ENCODE peak calls at places on chromosomes 12 and 14, in ten cellular contexts. C, B, R, D, H, J, I, Q, P and S are unnamed samples.

GRCh38 chr12:90621927-90622326 is 333.0 kb downstream of the CCER1 start:
- DNase-seq in I (no peak), C (no peak), Q (no peak), H (no peak), P (no peak), D (no peak), J (peak), B (peak), R (no peak), S (no peak)

GRCh38 chr12:116194935-116195431 is 82.5 kb downstream of the MED13L start:
- DNase-seq in J (no peak), D (no peak), H (peak), C (no peak), I (no peak), Q (no peak), R (no peak), P (peak), B (no peak), S (no peak)

GRCh38 chr12:64681200-64682052 is 71.1 kb downstream of the RASSF3 start:
- DNase-seq in I (no peak), H (no peak), R (no peak), J (no peak), C (no peak), Q (no peak), P (no peak), B (no peak), D (no peak), S (no peak)

GRCh38 chr14:57060276-57060956 is 208.3 kb downstream of the EXOC5 start:
- DNase-seq in R (peak), I (no peak), D (peak), C (no peak), J (peak), P (peak), B (peak), H (peak), Q (no peak), S (no peak)

GRCh38 chr14:20613094-20614037 is 22.2 kb upstream of the RNASE12 start:
- DNase-seq in D (peak), P (peak), B (peak), J (peak), Q (peak), H (peak), C (peak), I (peak), R (peak), S (no peak)

GRCh38 chr14:65040666-65041433 is 54.2 kb downstream of the FNTB start:
- DNase-seq in P (no peak), Q (no peak), J (no peak), C (no peak), D (no peak), R (no peak), I (no peak), H (no peak), B (no peak), S (no peak)

GRCh38 chr12:110531741-110532333 is 29.7 kb downstream of the RAD9B start:
- DNase-seq in P (no peak), H (peak), R (no peak), B (peak), D (peak), Q (no peak), I (no peak), C (no peak), J (peak), S (no peak)

GRCh38 chr14:104389326-104390220 is 190.0 kb upstream of the C14orf180 start:
- DNase-seq in Q (no peak), R (no peak), J (no peak), H (no peak), D (no peak), P (peak), C (peak), I (peak), B (no peak), S (no peak)

GRCh38 chr12:121483950-121484349 is 84.0 kb downstream of the RNF34 start:
- DNase-seq in R (no peak), J (no peak), D (no peak), C (no peak), I (no peak), B (no peak), Q (no peak), P (peak), H (no peak), S (no peak)

GRCh38 chr14:70714055-70714550 is 72.4 kb downstream of the TTC9 start:
- DNase-seq in R (peak), J (peak), B (peak), C (no peak), Q (peak), D (peak), I (peak), H (peak), P (peak), S (no peak)

GRCh38 chr12:80087486-80088213 is 11.7 kb upstream of the OTOGL start:
- DNase-seq in J (no peak), H (no peak), I (no peak), R (no peak), Q (no peak), P (no peak), C (no peak), D (no peak), B (no peak), S (no peak)

GRCh38 chr14:95500772-95501401 is 15.6 kb downstream of the SYNE3 start:
- DNase-seq in H (no peak), R (no peak), P (no peak), Q (no peak), B (peak), D (peak), C (no peak), J (peak), I (peak), S (no peak)

GRCh38 chr14:91373591-91374245 is 43.9 kb downstream of the CCDC88C start:
- DNase-seq in D (peak), H (peak), Q (peak), B (no peak), R (no peak), C (no peak), I (no peak), J (no peak), P (no peak), S (no peak)

GRCh38 chr12:130747867-130748740 is 32.0 kb upstream of the RIMBP2 start:
- DNase-seq in B (peak), Q (peak), J (peak), H (no peak), D (peak), C (no peak), I (peak), R (peak), P (peak), S (no peak)

GRCh38 chr12:24902521-24903304 is 46.2 kb downstream of the BCAT1 start:
- DNase-seq in D (no peak), H (no peak), Q (no peak), P (peak), C (peak), I (peak), J (peak), R (peak), B (peak), S (no peak)

GRCh38 chr14:68397827-68398226 is 395.0 kb downstream of the ZFP36L1 start:
- DNase-seq in R (no peak), P (no peak), J (peak), I (no peak), D (no peak), C (no peak), Q (no peak), H (no peak), B (no peak), S (no peak)

GRCh38 chr14:89236846-89237245 is 180.2 kb downstream of the FOXN3 start:
- DNase-seq in P (no peak), J (no peak), H (no peak), I (no peak), C (no peak), D (no peak), B (no peak), Q (no peak), R (no peak), S (no peak)

GRCh38 chr12:116933512-116934246 is 22.9 kb downstream of the FBXW8 start:
- DNase-seq in H (no peak), Q (no peak), I (no peak), B (no peak), P (no peak), C (no peak), D (no peak), J (no peak), R (no peak), S (no peak)

GRCh38 chr12:113184900-113185179 is 438 bp downstream of the DDX54 start:
- DNase-seq in Q (peak), B (peak), C (no peak), D (peak), H (peak), P (peak), R (peak), I (peak), J (peak), S (peak)

GRCh38 chr14:48731260-48731659 is 854.9 kb downstream of the RPS29 start:
- DNase-seq in B (peak), J (no peak), P (no peak), D (no peak), C (no peak), R (no peak), I (no peak), H (no peak), Q (no peak), S (no peak)

GRCh38 chr14:74656964-74657363 is 44.9 kb upstream of the LTBP2 start:
- DNase-seq in Q (no peak), I (no peak), D (no peak), H (no peak), B (peak), C (no peak), J (no peak), P (no peak), R (no peak), S (no peak)

GRCh38 chr14:20314026-20314425 is 8.3 kb upstream of the TTC5 start:
- DNase-seq in H (no peak), R (no peak), C (no peak), J (no peak), D (no peak), B (no peak), I (no peak), Q (no peak), P (no peak), S (no peak)

GRCh38 chr12:97471194-97471593 is 8.6 kb downstream of the RMST start:
- DNase-seq in C (no peak), I (no peak), B (no peak), H (no peak), Q (no peak), J (no peak), D (no peak), R (no peak), P (no peak), S (no peak)

GRCh38 chr12:128914908-128915563 is 61.8 kb downstream of the GLT1D1 start:
- DNase-seq in D (no peak), J (no peak), I (no peak), R (no peak), H (peak), B (no peak), Q (no peak), C (no peak), P (no peak), S (no peak)

DNA sequence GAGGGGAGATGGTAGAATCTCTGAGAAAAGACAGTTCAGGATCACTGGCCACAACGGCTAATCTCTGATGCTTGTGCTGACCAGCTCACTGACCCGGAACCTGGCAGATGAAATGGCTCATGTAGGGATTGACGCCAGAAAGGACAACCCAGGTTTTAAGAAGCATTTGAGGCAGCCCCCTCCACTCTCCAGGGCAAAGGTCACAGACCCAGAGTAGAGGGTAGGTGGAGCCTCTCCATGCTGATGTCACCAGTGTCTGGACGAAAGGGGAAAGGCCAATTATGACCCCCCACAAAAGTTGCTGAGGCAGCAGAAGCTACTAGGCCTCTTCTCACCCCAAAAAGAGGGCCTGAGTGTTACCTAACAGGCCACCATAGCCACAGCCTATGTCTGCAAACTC is 1.2 kb downstream of the METTL1 start:
- DNase-seq in C (no peak), R (no peak), J (no peak), H (no peak), Q (no peak), D (no peak), P (no peak), I (no peak), B (no peak), S (no peak)
- H3K4me3 ChIP-seq in C (no peak), R (no peak), J (no peak), H (no peak), Q (no peak), D (no peak), P (peak), I (no peak), B (no peak), S (no peak)

DNA sequence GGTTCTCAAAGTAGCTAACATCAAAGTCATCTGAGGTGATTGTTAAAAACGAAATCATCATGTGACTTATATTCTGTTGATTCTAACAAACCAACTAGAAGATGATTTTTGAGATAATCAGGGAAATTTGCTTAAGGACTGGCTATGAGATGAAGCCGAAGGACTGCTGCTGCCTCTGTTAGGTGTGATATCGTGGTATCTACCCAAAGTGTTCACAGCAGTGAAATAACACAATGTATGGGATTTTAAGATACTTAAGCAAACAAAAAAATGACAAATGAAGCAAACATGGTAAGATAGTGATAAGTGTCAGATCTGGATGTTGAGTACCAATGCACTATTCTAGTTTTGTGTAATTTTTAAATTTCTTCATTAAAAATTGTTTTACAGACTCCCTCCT is 59.1 kb downstream of the GXYLT1 start:
- DNase-seq in I (no peak), J (no peak), D (no peak), B (no peak), P (no peak), Q (no peak), R (no peak), C (no peak), H (no peak), S (no peak)
- H3K4me3 ChIP-seq in I (no peak), J (no peak), D (no peak), B (no peak), P (no peak), Q (no peak), R (no peak), C (no peak), H (no peak), S (no peak)

GRCh38 chr12:107635139-107635538 is 50.5 kb upstream of the PWP1 start:
- DNase-seq in D (no peak), Q (no peak), H (no peak), J (peak), I (no peak), C (no peak), R (peak), P (peak), B (peak), S (no peak)
- H3K4me3 ChIP-seq in D (no peak), Q (no peak), H (no peak), J (no peak), I (no peak), C (no peak), R (no peak), P (no peak), B (no peak), S (no peak)

DNA sequence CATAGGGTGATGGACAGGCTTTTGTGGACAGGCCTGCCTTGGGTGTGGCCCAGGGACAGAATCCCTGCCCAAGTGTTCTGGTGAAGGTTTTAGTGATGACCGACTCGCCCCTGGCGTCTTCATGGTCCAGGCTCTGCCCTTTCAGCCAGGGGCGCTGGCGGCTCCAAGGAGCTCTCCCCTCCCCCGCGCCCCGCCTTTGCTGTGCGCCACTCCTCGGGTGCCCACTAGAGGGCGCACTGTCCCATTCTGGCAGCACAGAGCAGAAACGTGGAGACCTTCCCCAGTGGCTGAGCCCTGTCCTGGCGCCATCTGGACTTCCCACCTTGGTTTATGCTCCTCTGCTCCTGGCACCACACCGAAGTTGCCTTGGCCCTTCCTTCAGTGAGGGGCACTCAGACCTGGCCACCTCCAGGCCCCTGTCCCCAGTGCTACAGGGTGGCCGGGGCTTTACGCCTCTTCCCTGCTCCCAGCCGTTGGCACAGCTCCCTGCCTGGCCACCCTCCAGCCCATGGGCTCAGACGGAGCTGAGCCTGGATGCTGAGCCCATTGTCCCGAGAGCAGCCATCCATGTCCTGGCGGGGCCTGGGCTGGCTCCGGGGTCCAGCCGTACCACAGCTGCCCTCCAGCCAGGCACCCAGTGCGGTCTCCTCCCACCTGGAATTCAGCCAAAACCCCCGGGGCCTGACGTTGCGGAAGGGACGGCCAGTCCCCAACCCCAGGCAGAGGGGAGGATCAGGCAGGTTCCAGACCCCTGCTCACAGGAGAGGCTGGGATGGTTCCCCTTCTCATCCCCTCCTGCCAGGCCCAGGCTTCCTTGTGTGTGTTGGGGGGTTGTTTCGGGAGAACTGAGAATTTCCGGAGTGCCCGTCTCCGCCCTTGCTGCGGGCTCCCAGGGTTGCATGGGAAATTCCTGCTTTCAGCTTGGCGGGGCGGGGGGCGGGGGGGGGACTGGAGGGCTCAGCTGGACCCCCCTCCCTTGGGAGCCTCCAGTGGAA is 5.6 kb upstream of the CRIP1 start:
- DNase-seq in C (peak), R (peak), D (peak), H (no peak), B (peak), P (peak), I (peak), J (peak), Q (peak), S (no peak)
- H3K4me3 ChIP-seq in C (peak), R (peak), D (peak), H (peak), B (peak), P (no peak), I (no peak), J (peak), Q (peak), S (peak)

GRCh38 chr12:53988519-53989226 is 3.7 kb downstream of the HOXC10 start:
- DNase-seq in R (no peak), P (no peak), D (no peak), I (no peak), C (no peak), H (no peak), B (no peak), J (no peak), Q (no peak), S (no peak)

GRCh38 chr12:53989227-53990113 is 4.5 kb downstream of the HOXC10 start:
- DNase-seq in B (peak), D (peak), C (no peak), P (no peak), J (no peak), R (peak), Q (no peak), H (peak), I (no peak), S (no peak)

GRCh38 chr12:53992377-53992776 is 7.4 kb downstream of the HOXC10 start:
- DNase-seq in P (no peak), D (no peak), R (no peak), B (no peak), J (no peak), H (no peak), C (no peak), I (no peak), Q (no peak), S (no peak)

GRCh38 chr12:53990311-53991076 is 5.5 kb downstream of the HOXC10 start:
- DNase-seq in I (no peak), J (no peak), B (no peak), D (no peak), H (no peak), R (no peak), P (no peak), C (no peak), Q (no peak), S (no peak)

DNA sequence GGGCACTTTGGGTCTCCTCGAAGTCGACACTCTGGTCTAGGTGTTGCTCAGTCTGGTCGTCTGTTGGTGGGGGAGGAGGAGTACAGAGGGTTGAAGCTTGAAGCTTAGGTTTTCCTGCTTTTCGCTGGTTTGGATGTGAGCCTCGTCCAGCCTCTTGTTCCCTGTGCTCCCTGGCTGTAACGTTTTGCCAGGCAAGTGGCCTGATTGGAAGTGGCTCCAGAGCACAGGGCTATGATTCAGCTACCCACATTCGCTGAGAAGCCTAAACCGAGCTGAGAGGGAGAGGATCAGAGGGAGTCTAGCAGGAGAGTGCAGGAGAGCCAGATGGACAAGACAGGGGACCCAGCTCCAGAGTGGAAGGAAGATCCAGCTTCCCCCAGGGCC is 6.1 kb downstream of the HOXC10 start:
- DNase-seq in I (no peak), J (no peak), D (no peak), B (no peak), R (no peak), Q (no peak), P (no peak), H (no peak), C (no peak), S (no peak)
- H3K4me3 ChIP-seq in I (no peak), J (no peak), D (no peak), B (no peak), R (no peak), Q (no peak), P (no peak), H (no peak), C (no peak), S (no peak)